ENCODE peak calls at places on chromosomes 16 and 17, in five cellular contexts. A is memory B cell, G is BJ, J is heart right ventricle, S is uterus. E is an unnamed sample.

GRCh38 chr17:2194778-2195417 is 108.7 kb downstream of the SMG6 start:
- DNase-seq in G (no peak), A (no peak), S (no peak), J (no peak), E (no peak)

GRCh38 chr17:7654832-7655540 is 4.3 kb downstream of the ATP1B2 start:
- DNase-seq in A (no peak), J (no peak), S (no peak), G (no peak), E (no peak)

GRCh38 chr17:41420134-41420533 is 4.3 kb downstream of the KRT37 start:
- DNase-seq in J (no peak), G (no peak), A (no peak), S (no peak), E (no peak)

GRCh38 chr17:46194393-46195216 is 1.4 kb upstream of the KANSL1 start:
- DNase-seq in G (no peak), S (no peak), A (peak), J (no peak), E (no peak)

GRCh38 chr17:47741109-47741792 is 8.2 kb downstream of the TBX21 start:
- DNase-seq in S (no peak), J (no peak), G (no peak), A (no peak), E (no peak)

GRCh38 chr17:1776328-1776727 is 14.5 kb downstream of the SERPINF1 start:
- DNase-seq in S (no peak), A (no peak), G (no peak), J (no peak), E (no peak)

GRCh38 chr16:67389911-67390815 is 3.1 kb downstream of the TPPP3 start:
- DNase-seq in A (no peak), J (peak), S (peak), G (no peak), E (no peak)

GRCh38 chr16:10510279-10510678 is 70.1 kb downstream of the EMP2 start:
- DNase-seq in J (no peak), A (no peak), G (no peak), S (no peak), E (no peak)

GRCh38 chr17:48719642-48720262 is 2.6 kb downstream of the PRAC1 start:
- DNase-seq in J (no peak), G (no peak), A (no peak), S (no peak), E (no peak)

GRCh38 chr17:51036084-51036483 is 84.6 kb downstream of the SPAG9 start:
- DNase-seq in J (no peak), G (no peak), S (no peak), A (no peak), E (no peak)

GRCh38 chr17:75032896-75033294 is 13.9 kb downstream of the ATP5PD start:
- DNase-seq in S (peak), J (no peak), A (no peak), G (no peak), E (no peak)

GRCh38 chr17:73770115-73770848 is 126.0 kb upstream of the SDK2 start:
- DNase-seq in J (peak), A (no peak), S (peak), G (peak), E (peak)

GRCh38 chr16:20114356-20114755 is 40.7 kb upstream of the GPR139 start:
- DNase-seq in A (no peak), S (no peak), G (no peak), J (no peak), E (peak)

GRCh38 chr16:89300311-89300975 is 82.9 kb downstream of the ZNF778 start:
- DNase-seq in G (no peak), S (no peak), J (peak), A (no peak), E (no peak)

E was measured in GM04503.